ENCODE peak calls at places on chromosomes 16 and 17, in four cellular contexts. B is heart right ventricle, M is GM12878, D is GM23338. E is an unnamed sample.

GRCh38 chr16:86027366-86028126 is 128.6 kb downstream of the IRF8 start:
- DNase-seq in B (no peak), M (no peak), D (no peak), E (peak)

GRCh38 chr17:77693301-77693700 is 265.2 kb upstream of the TNRC6C start:
- DNase-seq in B (no peak), M (no peak), D (no peak), E (no peak)

GRCh38 chr17:42221886-42222745 is 27.8 kb upstream of the GHDC start:
- DNase-seq in B (no peak), M (no peak), D (peak), E (peak)

GRCh38 chr16:64321066-64321465 is 800.8 kb downstream of the CDH11 start:
- DNase-seq in B (no peak), M (no peak), D (no peak), E (no peak)

GRCh38 chr17:7354262-7354781 is 634 bp upstream of the TMEM95 start:
- DNase-seq in B (no peak), M (no peak), D (peak), E (peak)

GRCh38 chr17:48567209-48567608 is 10.9 kb downstream of the HOXB4 start:
- DNase-seq in B (no peak), M (no peak), D (no peak), E (peak)

GRCh38 chr16:22721497-22722100 is 92.4 kb upstream of the HS3ST2 start:
- DNase-seq in B (no peak), M (no peak), D (no peak), E (no peak)

GRCh38 chr17:6674586-6674985 is 23.0 kb downstream of the C17orf100 start:
- DNase-seq in B (no peak), M (no peak), D (no peak), E (no peak)

GRCh38 chr17:4215882-4216411 is 47.8 kb downstream of the ANKFY1 start:
- DNase-seq in B (no peak), M (no peak), D (no peak), E (no peak)

GRCh38 chr17:61168506-61168905 is 231.1 kb upstream of the TBX2 start:
- DNase-seq in B (no peak), M (no peak), D (no peak), E (no peak)

GRCh38 chr17:18025596-18026407 is 13.2 kb downstream of the ATPAF2 start:
- DNase-seq in B (no peak), M (no peak), D (no peak), E (no peak)

GRCh38 chr16:84907575-84907974 is 87.8 kb downstream of the CRISPLD2 start:
- DNase-seq in B (no peak), M (no peak), D (no peak), E (no peak)

GRCh38 chr17:65485388-65486299 is 75.8 kb downstream of the AXIN2 start:
- DNase-seq in B (peak), M (no peak), D (no peak), E (no peak)

GRCh38 chr16:90031931-90032663 is 12.8 kb upstream of the DBNDD1 start:
- DNase-seq in B (no peak), M (no peak), D (no peak), E (no peak)

GRCh38 chr16:85635545-85636140 is 22.5 kb downstream of the GSE1 start:
- DNase-seq in B (no peak), M (no peak), D (no peak), E (no peak)

GRCh38 chr17:30920683-30921543 is 832 bp upstream of the ADAP2 start:
- DNase-seq in B (no peak), M (no peak), D (no peak), E (no peak)
- H3K4me3 ChIP-seq in B (no peak), M (no peak), D (peak), E (no peak)

GRCh38 chr16:56190903-56191806 is at the start of gene GNAO1:
- DNase-seq in B (peak), M (no peak), D (peak), E (peak)
- TF ChIP-seq CTCF in B (no peak), M (no peak), D (no peak), E (no peak)

GRCh38 chr17:81388612-81389367 is 6.5 kb upstream of the BAHCC1 start:
- DNase-seq in B (peak), M (no peak), D (peak), E (no peak)

GRCh38 chr17:81386646-81387234 is 8.5 kb upstream of the BAHCC1 start:
- DNase-seq in B (peak), M (no peak), D (peak), E (peak)

GRCh38 chr17:81387235-81388060 is 7.8 kb upstream of the BAHCC1 start:
- DNase-seq in B (peak), M (no peak), D (peak), E (peak)

GRCh38 chr17:81389585-81389984 is 5.7 kb upstream of the BAHCC1 start:
- DNase-seq in B (no peak), M (no peak), D (peak), E (no peak)

GRCh38 chr17:81388091-81388611 is 7.1 kb upstream of the BAHCC1 start:
- DNase-seq in B (no peak), M (no peak), D (no peak), E (no peak)
- H3K4me3 ChIP-seq in B (peak), M (no peak), D (peak), E (no peak)

GRCh38 chr16:49743206-49743470 is 112.8 kb downstream of the ZNF423 start:
- DNase-seq in B (no peak), M (no peak), D (no peak), E (no peak)

GRCh38 chr16:49740190-49740589 is 115.7 kb downstream of the ZNF423 start:
- DNase-seq in B (no peak), M (no peak), D (no peak), E (no peak)

GRCh38 chr16:49737541-49737940 is 118.4 kb downstream of the ZNF423 start:
- DNase-seq in B (no peak), M (no peak), D (no peak), E (no peak)

GRCh38 chr16:49742428-49743205 is 113.3 kb downstream of the ZNF423 start:
- DNase-seq in B (no peak), M (no peak), D (no peak), E (no peak)

GRCh38 chr16:49739381-49739780 is 116.5 kb downstream of the ZNF423 start:
- DNase-seq in B (no peak), M (no peak), D (peak), E (no peak)
- TF ChIP-seq CTCF in B (no peak), M (no peak), D (peak), E (no peak)

E was measured in mucosa of descending colon.